ENCODE peak calls at places on chromosome X, in seven cellular contexts. C, R, Y, F, W, T and K are unnamed samples.

GRCh38 chrX:112738347-112739033 is 58.8 kb upstream of the LHFPL1 start:
- DNase-seq in F (no peak), R (no peak), T (no peak), W (no peak), C (no peak), Y (no peak), K (no peak)

GRCh38 chrX:10926906-10927305 is 184.2 kb upstream of the HCCS start:
- DNase-seq in C (peak; percentile 57), W (no peak), T (no peak), Y (peak; percentile 18), R (no peak), F (no peak), K (no peak)

GRCh38 chrX:153766098-153766817 is 2.2 kb downstream of the PLXNB3 start:
- DNase-seq in F (peak; percentile 36), C (peak; percentile 76), T (peak; percentile 65), R (no peak), Y (peak; percentile 98), W (no peak), K (no peak)

GRCh38 chrX:123906557-123907316 is 46.9 kb downstream of the XIAP start:
- DNase-seq in C (peak; percentile 24), W (no peak), R (no peak), T (no peak), F (no peak), Y (no peak), K (no peak)

GRCh38 chrX:57227691-57228090 is 58.8 kb upstream of the FAAH2 start:
- DNase-seq in T (peak; percentile 36), C (no peak), R (no peak), F (peak; percentile 57), W (no peak), Y (no peak), K (no peak)

GRCh38 chrX:141936080-141936479 is 32.4 kb downstream of the MAGEC1 start:
- DNase-seq in Y (no peak), T (no peak), C (no peak), R (no peak), W (no peak), F (no peak), K (no peak)

GRCh38 chrX:47177079-47177478 is 16.6 kb upstream of the UBA1 start:
- DNase-seq in T (no peak), F (no peak), R (no peak), W (no peak), Y (peak; percentile 43), C (no peak), K (no peak)

GRCh38 chrX:77698242-77698641 is 87.8 kb downstream of the ATRX start:
- DNase-seq in Y (peak; percentile 26), T (no peak), W (no peak), C (no peak), R (no peak), F (no peak), K (no peak)

GRCh38 chrX:47112316-47112954 is 32.1 kb downstream of the NDUFB11 start:
- DNase-seq in Y (no peak), R (no peak), F (peak; percentile 34), T (peak; percentile 55), W (no peak), C (peak; percentile 11), K (peak; percentile 90)

GRCh38 chrX:68841251-68842049 is 12.6 kb downstream of the EFNB1 start:
- DNase-seq in R (peak; percentile 80), Y (peak; percentile 52), C (no peak), W (peak; percentile 65), T (no peak), F (no peak), K (peak; percentile 87)

GRCh38 chrX:7146703-7147430 is 645 bp upstream of the STS start:
- DNase-seq in C (no peak), Y (no peak), F (peak; percentile 27), R (peak; percentile 45), T (no peak), W (no peak), K (no peak)

GRCh38 chrX:57772637-57773036 is 92.6 kb upstream of the NLRP2B start:
- DNase-seq in Y (no peak), C (no peak), F (no peak), T (no peak), R (no peak), W (no peak), K (no peak)

GRCh38 chrX:3286196-3286920 is 60.1 kb downstream of the MXRA5 start:
- DNase-seq in T (peak; percentile 72), Y (peak; percentile 72), W (no peak), C (peak; percentile 90), F (no peak), R (no peak), K (no peak)

GRCh38 chrX:34956915-34957314 is 14.3 kb downstream of the FAM47B start:
- DNase-seq in F (no peak), Y (no peak), T (peak; percentile 9), C (peak; percentile 56), R (no peak), W (no peak), K (no peak)

GRCh38 chrX:106035064-106035463 is 3.5 kb downstream of the SERPINA7 start:
- DNase-seq in W (no peak), T (no peak), R (no peak), F (no peak), C (no peak), Y (no peak), K (no peak)

GRCh38 chrX:57417827-57418226 is 131.3 kb downstream of the FAAH2 start:
- DNase-seq in Y (no peak), W (no peak), T (no peak), R (no peak), C (no peak), F (no peak), K (no peak)

GRCh38 chrX:38004046-38004445 is 2.3 kb upstream of the SYTL5 start:
- DNase-seq in W (no peak), Y (no peak), F (no peak), C (no peak), T (no peak), R (no peak), K (no peak)

GRCh38 chrX:580020-580419 is 50.6 kb upstream of the SHOX start:
- DNase-seq in C (no peak), W (no peak), F (no peak), T (no peak), R (no peak), Y (no peak), K (no peak)
- H3K4me1 ChIP-seq in C (no peaks in the 10 kb centered on the region), W (no peaks in the 10 kb centered on the region), F (no peaks in the 10 kb centered on the region), T (no peaks in the 10 kb centered on the region), R (no peaks in the 10 kb centered on the region), Y (no peaks in the 10 kb centered on the region), K (no peaks in the 10 kb centered on the region)

GRCh38 chrX:42823443-42823842 is 45.5 kb upstream of the PPP1R2C start:
- DNase-seq in F (no peak), R (no peak), C (no peak), Y (no peak), W (no peak), T (no peak), K (no peak)
- H3K27me3 ChIP-seq in F (no peaks in the 10 kb centered on the region), R (no peaks in the 10 kb centered on the region), C (no peaks in the 10 kb centered on the region), Y (no peaks in the 10 kb centered on the region), W (no peaks in the 10 kb centered on the region), T (no peaks in the 10 kb centered on the region), K (no peaks in the 10 kb centered on the region)

DNA sequence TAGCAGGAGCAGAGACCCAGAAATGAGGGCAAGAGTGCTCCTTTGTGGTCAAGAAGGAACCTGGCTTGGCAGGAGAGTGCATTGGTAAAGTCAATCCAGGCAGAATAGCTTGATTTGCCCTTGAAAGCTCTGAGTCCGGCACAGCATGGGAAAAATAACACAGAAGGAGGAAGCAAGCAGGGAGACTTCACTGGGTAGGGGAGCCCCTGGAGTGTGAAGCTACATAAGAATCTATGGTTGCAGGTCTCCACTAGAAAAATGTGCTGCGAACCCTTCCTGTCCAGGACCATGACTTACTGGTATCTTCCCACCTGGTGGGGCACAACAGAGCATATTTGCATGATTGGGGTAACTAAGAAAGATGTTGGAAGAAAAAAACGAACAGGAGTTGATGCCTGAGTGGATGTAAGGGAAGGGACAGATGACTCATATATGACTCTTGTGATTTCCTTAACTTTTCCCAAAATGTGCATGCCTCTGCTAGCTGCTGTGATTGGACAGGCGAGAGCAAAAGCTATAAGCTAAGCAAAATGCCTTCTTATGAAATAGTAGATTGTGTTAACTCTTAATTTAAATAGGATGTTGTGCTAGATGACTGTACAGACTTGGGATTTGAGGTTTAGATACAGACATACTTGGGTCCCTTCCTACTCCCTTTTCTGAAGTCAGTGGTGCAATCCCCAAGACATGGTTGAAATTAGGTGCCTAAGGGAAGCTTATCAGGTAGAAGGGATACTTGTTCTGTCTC is 3.3 kb downstream of the IL13RA1 start:
- DNase-seq in C (peak; percentile 72), W (no peak), Y (no peak), T (peak; percentile 58), F (no peak), R (no peak), K (no peak)
- H3K27ac ChIP-seq in C (peak overlapping the region; percentile 63), W (peak overlapping the region; percentile 36), Y (peak overlapping the region; percentile 77), T (no peak overlapping the region), F (no peak overlapping the region), R (peak overlapping the region; percentile 99), K (no peak overlapping the region)

DNA sequence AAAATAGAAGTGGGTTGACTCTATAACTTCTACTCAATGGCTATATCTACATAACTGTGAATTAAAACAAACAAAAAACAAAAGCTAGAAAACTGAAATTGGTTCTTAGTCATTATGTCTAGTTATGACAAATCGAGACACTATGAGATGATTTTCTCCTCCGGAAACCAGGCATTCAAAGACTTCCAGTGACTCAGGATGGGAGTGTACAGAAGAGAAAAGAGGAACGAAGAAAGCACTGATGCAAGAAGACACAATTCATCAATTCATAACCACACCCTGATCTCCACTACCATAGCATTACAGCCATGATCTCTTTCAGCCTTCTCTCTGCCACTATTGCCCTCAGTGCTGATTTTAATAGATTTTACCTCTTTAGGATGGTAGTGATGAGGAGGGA is 253.6 kb downstream of the CBLL2 start:
- DNase-seq in W (no peak), F (no peak), T (peak; percentile 93), C (peak; percentile 77), Y (no peak), R (no peak), K (no peak)
- H3K4me1 ChIP-seq in W (no peaks in the 10 kb centered on the region), F (no peaks in the 10 kb centered on the region), T (peaks cover 14% of the 10 kb centered on the region), C (no peaks in the 10 kb centered on the region), Y (no peaks in the 10 kb centered on the region), R (no peaks in the 10 kb centered on the region), K (no peaks in the 10 kb centered on the region)

GRCh38 chrX:111616786-111617185 is 64.2 kb upstream of the ALG13 start:
- DNase-seq in R (no peak), T (no peak), W (no peak), C (no peak), F (no peak), Y (no peak), K (no peak)
- H3K27me3 ChIP-seq in R (no peaks in the 10 kb centered on the region), T (no peaks in the 10 kb centered on the region), W (no peaks in the 10 kb centered on the region), C (no peaks in the 10 kb centered on the region), F (no peaks in the 10 kb centered on the region), Y (peaks cover 4% of the 10 kb centered on the region), K (no peaks in the 10 kb centered on the region)

DNA sequence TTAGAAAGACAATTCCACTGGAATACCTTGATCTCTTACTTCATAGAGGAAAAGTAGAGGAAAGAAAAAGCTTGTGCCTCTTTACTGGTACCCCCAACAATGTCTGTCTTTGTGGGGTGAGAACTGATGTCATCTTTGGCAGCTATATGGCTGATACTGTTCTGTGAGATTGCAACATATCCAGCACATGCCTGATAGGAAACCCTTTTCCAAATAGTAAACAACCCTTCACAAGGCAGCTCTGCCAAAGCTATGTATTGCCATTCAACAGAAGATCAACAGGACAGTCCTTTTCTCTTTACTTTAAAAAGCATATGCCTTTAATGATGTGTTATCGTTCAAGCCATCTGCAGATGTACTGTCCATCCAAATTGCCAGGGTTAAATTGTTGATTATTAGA is 105.9 kb downstream of the IL1RAPL1 start:
- DNase-seq in R (no peak), Y (no peak), W (no peak), T (no peak), F (no peak), C (no peak), K (no peak)
- H3K27ac ChIP-seq in R (no peak overlapping the region), Y (no peak overlapping the region), W (no peak overlapping the region), T (no peak overlapping the region), F (no peak overlapping the region), C (no peak overlapping the region), K (no peak overlapping the region)

GRCh38 chrX:1387141-1387776 is 4.7 kb downstream of the SLC25A6 start:
- DNase-seq in T (no peak), Y (peak; percentile 43), C (no peak), F (no peak), R (no peak), W (peak; percentile 16), K (no peak)
- H3K4me1 ChIP-seq in T (peaks cover 15% of the 10 kb centered on the region), Y (peaks cover 15% of the 10 kb centered on the region), C (peaks cover 6% of the 10 kb centered on the region), F (no peaks in the 10 kb centered on the region), R (peaks cover 43% of the 10 kb centered on the region), W (peaks cover 31% of the 10 kb centered on the region), K (peaks cover 20% of the 10 kb centered on the region)